ENCODE peak calls at places on chromosomes 6 and 20, in eight cellular contexts. One of them, this sample, is unnamed.

GRCh38 chr6:105560611-105561066 is 157.8 kb upstream of the PREP start:
- DNase-seq in tibial artery: no peak
- DNase-seq in occipital lobe: no peak
- DNase-seq in NCI-H510A: no peak
- DNase-seq in activated CD8-positive, alpha-beta T cell treated with anti-CD3 and anti-CD28 coated beads, Interleukin-2, amount 10 ng/mL, durations not matched to agents 7 days and 5 days: no peak
- DNase-seq in ascending aorta: no peak
- DNase-seq in heart right ventricle: no peak
- DNase-seq in OCI-M1: no peak
- DNase-seq in this sample: no peak

GRCh38 chr20:41479113-41479512 is 112.5 kb upstream of the EMILIN3 start:
- DNase-seq in tibial artery: no peak
- DNase-seq in occipital lobe: no peak
- DNase-seq in NCI-H510A: no peak
- DNase-seq in activated CD8-positive, alpha-beta T cell treated with anti-CD3 and anti-CD28 coated beads, Interleukin-2, amount 10 ng/mL, durations not matched to agents 7 days and 5 days: no peak
- DNase-seq in ascending aorta: no peak
- DNase-seq in heart right ventricle: no peak
- DNase-seq in OCI-M1: no peak
- DNase-seq in this sample: no peak

GRCh38 chr6:14601490-14601889 is 483.9 kb downstream of the CD83 start:
- DNase-seq in tibial artery: no peak
- DNase-seq in occipital lobe: no peak
- DNase-seq in NCI-H510A: peak; percentile 88
- DNase-seq in activated CD8-positive, alpha-beta T cell treated with anti-CD3 and anti-CD28 coated beads, Interleukin-2, amount 10 ng/mL, durations not matched to agents 7 days and 5 days: no peak
- DNase-seq in ascending aorta: no peak
- DNase-seq in heart right ventricle: no peak
- DNase-seq in OCI-M1: no peak
- DNase-seq in this sample: no peak

GRCh38 chr6:129901910-129902309 is 40.8 kb upstream of the TMEM244 start:
- DNase-seq in tibial artery: no peak
- DNase-seq in occipital lobe: no peak
- DNase-seq in NCI-H510A: no peak
- DNase-seq in activated CD8-positive, alpha-beta T cell treated with anti-CD3 and anti-CD28 coated beads, Interleukin-2, amount 10 ng/mL, durations not matched to agents 7 days and 5 days: no peak
- DNase-seq in ascending aorta: no peak
- DNase-seq in heart right ventricle: no peak
- DNase-seq in OCI-M1: peak; percentile 10
- DNase-seq in this sample: no peak

GRCh38 chr6:146041282-146041681 is 12.4 kb downstream of the GRM1 start:
- DNase-seq in tibial artery: no peak
- DNase-seq in occipital lobe: no peak
- DNase-seq in NCI-H510A: no peak
- DNase-seq in activated CD8-positive, alpha-beta T cell treated with anti-CD3 and anti-CD28 coated beads, Interleukin-2, amount 10 ng/mL, durations not matched to agents 7 days and 5 days: no peak
- DNase-seq in ascending aorta: no peak
- DNase-seq in heart right ventricle: no peak
- DNase-seq in OCI-M1: peak; percentile 58
- DNase-seq in this sample: no peak

GRCh38 chr20:41078329-41078728 is 49.7 kb downstream of the TOP1 start:
- DNase-seq in tibial artery: no peak
- DNase-seq in occipital lobe: no peak
- DNase-seq in NCI-H510A: no peak
- DNase-seq in activated CD8-positive, alpha-beta T cell treated with anti-CD3 and anti-CD28 coated beads, Interleukin-2, amount 10 ng/mL, durations not matched to agents 7 days and 5 days: peak; percentile 26
- DNase-seq in ascending aorta: no peak
- DNase-seq in heart right ventricle: peak; percentile 32
- DNase-seq in OCI-M1: peak; percentile 82
- DNase-seq in this sample: no peak

GRCh38 chr6:36850001-36850400 is 10.8 kb upstream of the CPNE5 start:
- DNase-seq in tibial artery: no peak
- DNase-seq in occipital lobe: no peak
- DNase-seq in NCI-H510A: no peak
- DNase-seq in activated CD8-positive, alpha-beta T cell treated with anti-CD3 and anti-CD28 coated beads, Interleukin-2, amount 10 ng/mL, durations not matched to agents 7 days and 5 days: no peak
- DNase-seq in ascending aorta: no peak
- DNase-seq in heart right ventricle: no peak
- DNase-seq in OCI-M1: peak; percentile 18
- DNase-seq in this sample: no peak

GRCh38 chr20:41344938-41345728 is 4.5 kb downstream of the LPIN3 start:
- DNase-seq in tibial artery: no peak
- DNase-seq in occipital lobe: no peak
- DNase-seq in NCI-H510A: no peak
- DNase-seq in activated CD8-positive, alpha-beta T cell treated with anti-CD3 and anti-CD28 coated beads, Interleukin-2, amount 10 ng/mL, durations not matched to agents 7 days and 5 days: no peak
- DNase-seq in ascending aorta: no peak
- DNase-seq in heart right ventricle: no peak
- DNase-seq in OCI-M1: no peak
- DNase-seq in this sample: no peak

GRCh38 chr20:38426006-38426405 is 9.1 kb downstream of the SNHG17 start:
- DNase-seq in tibial artery: no peak
- DNase-seq in occipital lobe: peak; percentile 43
- DNase-seq in NCI-H510A: no peak
- DNase-seq in activated CD8-positive, alpha-beta T cell treated with anti-CD3 and anti-CD28 coated beads, Interleukin-2, amount 10 ng/mL, durations not matched to agents 7 days and 5 days: no peak
- DNase-seq in ascending aorta: no peak
- DNase-seq in heart right ventricle: no peak
- DNase-seq in OCI-M1: no peak
- DNase-seq in this sample: no peak

GRCh38 chr6:156395276-156395675 is 381.9 kb upstream of the ARID1B start:
- DNase-seq in tibial artery: no peak
- DNase-seq in occipital lobe: no peak
- DNase-seq in NCI-H510A: no peak
- DNase-seq in activated CD8-positive, alpha-beta T cell treated with anti-CD3 and anti-CD28 coated beads, Interleukin-2, amount 10 ng/mL, durations not matched to agents 7 days and 5 days: no peak
- DNase-seq in ascending aorta: no peak
- DNase-seq in heart right ventricle: no peak
- DNase-seq in OCI-M1: no peak
- DNase-seq in this sample: no peak

GRCh38 chr20:3765171-3765887 is 2.2 kb downstream of the ADISSP start:
- DNase-seq in tibial artery: no peak
- DNase-seq in occipital lobe: no peak
- DNase-seq in NCI-H510A: no peak
- DNase-seq in activated CD8-positive, alpha-beta T cell treated with anti-CD3 and anti-CD28 coated beads, Interleukin-2, amount 10 ng/mL, durations not matched to agents 7 days and 5 days: no peak
- DNase-seq in ascending aorta: no peak
- DNase-seq in heart right ventricle: peak; percentile 81
- DNase-seq in OCI-M1: no peak
- DNase-seq in this sample: no peak

GRCh38 chr20:9025643-9026042 is 43.2 kb upstream of the PLCB4 start:
- DNase-seq in tibial artery: no peak
- DNase-seq in occipital lobe: no peak
- DNase-seq in NCI-H510A: no peak
- DNase-seq in activated CD8-positive, alpha-beta T cell treated with anti-CD3 and anti-CD28 coated beads, Interleukin-2, amount 10 ng/mL, durations not matched to agents 7 days and 5 days: no peak
- DNase-seq in ascending aorta: no peak
- DNase-seq in heart right ventricle: no peak
- DNase-seq in OCI-M1: peak; percentile 6
- DNase-seq in this sample: no peak

GRCh38 chr20:50368813-50369224 is 141.4 kb upstream of the PTPN1 start:
- DNase-seq in tibial artery: no peak
- DNase-seq in occipital lobe: no peak
- DNase-seq in NCI-H510A: peak; percentile 30
- DNase-seq in activated CD8-positive, alpha-beta T cell treated with anti-CD3 and anti-CD28 coated beads, Interleukin-2, amount 10 ng/mL, durations not matched to agents 7 days and 5 days: no peak
- DNase-seq in ascending aorta: no peak
- DNase-seq in heart right ventricle: no peak
- DNase-seq in OCI-M1: peak; percentile 21
- DNase-seq in this sample: no peak

GRCh38 chr6:23016701-23017100 is 447.3 kb downstream of the HDGFL1 start:
- DNase-seq in tibial artery: no peak
- DNase-seq in occipital lobe: no peak
- DNase-seq in NCI-H510A: no peak
- DNase-seq in activated CD8-positive, alpha-beta T cell treated with anti-CD3 and anti-CD28 coated beads, Interleukin-2, amount 10 ng/mL, durations not matched to agents 7 days and 5 days: no peak
- DNase-seq in ascending aorta: no peak
- DNase-seq in heart right ventricle: no peak
- DNase-seq in OCI-M1: peak; percentile 60
- DNase-seq in this sample: no peak

GRCh38 chr6:129210684-129211083 is 327.7 kb downstream of the LAMA2 start:
- DNase-seq in tibial artery: no peak
- DNase-seq in occipital lobe: no peak
- DNase-seq in NCI-H510A: no peak
- DNase-seq in activated CD8-positive, alpha-beta T cell treated with anti-CD3 and anti-CD28 coated beads, Interleukin-2, amount 10 ng/mL, durations not matched to agents 7 days and 5 days: no peak
- DNase-seq in ascending aorta: no peak
- DNase-seq in heart right ventricle: no peak
- DNase-seq in OCI-M1: no peak
- DNase-seq in this sample: no peak

GRCh38 chr20:36141310-36141709 is 13.2 kb upstream of the EPB41L1 start:
- DNase-seq in tibial artery: no peak
- DNase-seq in occipital lobe: no peak
- DNase-seq in NCI-H510A: no peak
- DNase-seq in activated CD8-positive, alpha-beta T cell treated with anti-CD3 and anti-CD28 coated beads, Interleukin-2, amount 10 ng/mL, durations not matched to agents 7 days and 5 days: no peak
- DNase-seq in ascending aorta: no peak
- DNase-seq in heart right ventricle: no peak
- DNase-seq in OCI-M1: no peak
- DNase-seq in this sample: no peak

GRCh38 chr6:67210450-67210849 is 1424.6 kb upstream of the ADGRB3 start:
- DNase-seq in tibial artery: no peak
- DNase-seq in occipital lobe: no peak
- DNase-seq in NCI-H510A: no peak
- DNase-seq in activated CD8-positive, alpha-beta T cell treated with anti-CD3 and anti-CD28 coated beads, Interleukin-2, amount 10 ng/mL, durations not matched to agents 7 days and 5 days: no peak
- DNase-seq in ascending aorta: no peak
- DNase-seq in heart right ventricle: no peak
- DNase-seq in OCI-M1: peak; percentile 30
- DNase-seq in this sample: no peak

GRCh38 chr6:145086197-145086596 is 649.1 kb downstream of the EPM2A start:
- DNase-seq in tibial artery: peak; percentile 64
- DNase-seq in occipital lobe: no peak
- DNase-seq in NCI-H510A: no peak
- DNase-seq in activated CD8-positive, alpha-beta T cell treated with anti-CD3 and anti-CD28 coated beads, Interleukin-2, amount 10 ng/mL, durations not matched to agents 7 days and 5 days: no peak
- DNase-seq in ascending aorta: no peak
- DNase-seq in heart right ventricle: peak; percentile 13
- DNase-seq in OCI-M1: no peak
- DNase-seq in this sample: no peak

GRCh38 chr20:59697082-59697481 is 92.7 kb downstream of the PHACTR3 start:
- DNase-seq in tibial artery: no peak
- DNase-seq in occipital lobe: no peak
- DNase-seq in NCI-H510A: no peak
- DNase-seq in activated CD8-positive, alpha-beta T cell treated with anti-CD3 and anti-CD28 coated beads, Interleukin-2, amount 10 ng/mL, durations not matched to agents 7 days and 5 days: no peak
- DNase-seq in ascending aorta: no peak
- DNase-seq in heart right ventricle: no peak
- DNase-seq in OCI-M1: no peak
- DNase-seq in this sample: no peak

GRCh38 chr20:58710481-58711265 is 18.1 kb downstream of the NPEPL1 start:
- DNase-seq in tibial artery: peak; percentile 51
- DNase-seq in occipital lobe: no peak
- DNase-seq in NCI-H510A: no peak
- DNase-seq in activated CD8-positive, alpha-beta T cell treated with anti-CD3 and anti-CD28 coated beads, Interleukin-2, amount 10 ng/mL, durations not matched to agents 7 days and 5 days: peak; percentile 12
- DNase-seq in ascending aorta: no peak
- DNase-seq in heart right ventricle: no peak
- DNase-seq in OCI-M1: no peak
- DNase-seq in this sample: peak; percentile 6

GRCh38 chr20:52454660-52455059 is 263.1 kb upstream of the ZFP64 start:
- DNase-seq in tibial artery: no peak
- DNase-seq in occipital lobe: no peak
- DNase-seq in NCI-H510A: no peak
- DNase-seq in activated CD8-positive, alpha-beta T cell treated with anti-CD3 and anti-CD28 coated beads, Interleukin-2, amount 10 ng/mL, durations not matched to agents 7 days and 5 days: no peak
- DNase-seq in ascending aorta: no peak
- DNase-seq in heart right ventricle: no peak
- DNase-seq in OCI-M1: no peak
- DNase-seq in this sample: no peak

GRCh38 chr6:5305968-5306626 is 44.8 kb downstream of the FARS2 start:
- DNase-seq in tibial artery: no peak
- DNase-seq in occipital lobe: no peak
- DNase-seq in NCI-H510A: no peak
- DNase-seq in activated CD8-positive, alpha-beta T cell treated with anti-CD3 and anti-CD28 coated beads, Interleukin-2, amount 10 ng/mL, durations not matched to agents 7 days and 5 days: no peak
- DNase-seq in ascending aorta: no peak
- DNase-seq in heart right ventricle: no peak
- DNase-seq in OCI-M1: no peak
- DNase-seq in this sample: no peak

GRCh38 chr6:168272379-168273011 is 47.1 kb downstream of the DACT2 start:
- DNase-seq in tibial artery: peak; percentile 15
- DNase-seq in occipital lobe: no peak
- DNase-seq in NCI-H510A: peak; percentile 47
- DNase-seq in activated CD8-positive, alpha-beta T cell treated with anti-CD3 and anti-CD28 coated beads, Interleukin-2, amount 10 ng/mL, durations not matched to agents 7 days and 5 days: no peak
- DNase-seq in ascending aorta: no peak
- DNase-seq in heart right ventricle: no peak
- DNase-seq in OCI-M1: peak; percentile 39
- DNase-seq in this sample: no peak

GRCh38 chr20:50628326-50628725 is 63.0 kb downstream of the RIPOR3 start:
- DNase-seq in tibial artery: no peak
- DNase-seq in occipital lobe: no peak
- DNase-seq in NCI-H510A: peak; percentile 39
- DNase-seq in activated CD8-positive, alpha-beta T cell treated with anti-CD3 and anti-CD28 coated beads, Interleukin-2, amount 10 ng/mL, durations not matched to agents 7 days and 5 days: no peak
- DNase-seq in ascending aorta: no peak
- DNase-seq in heart right ventricle: no peak
- DNase-seq in OCI-M1: no peak
- DNase-seq in this sample: no peak

GRCh38 chr20:1489764-1490436 is 1.3 kb downstream of the SIRPB2 start:
- DNase-seq in tibial artery: no peak
- DNase-seq in occipital lobe: no peak
- DNase-seq in NCI-H510A: no peak
- DNase-seq in activated CD8-positive, alpha-beta T cell treated with anti-CD3 and anti-CD28 coated beads, Interleukin-2, amount 10 ng/mL, durations not matched to agents 7 days and 5 days: no peak
- DNase-seq in ascending aorta: no peak
- DNase-seq in heart right ventricle: no peak
- DNase-seq in OCI-M1: no peak
- DNase-seq in this sample: no peak

GRCh38 chr6:25490018-25490865 is 161.8 kb upstream of the SCGN start:
- DNase-seq in tibial artery: peak; percentile 85
- DNase-seq in occipital lobe: peak; percentile 50
- DNase-seq in NCI-H510A: peak; percentile 79
- DNase-seq in activated CD8-positive, alpha-beta T cell treated with anti-CD3 and anti-CD28 coated beads, Interleukin-2, amount 10 ng/mL, durations not matched to agents 7 days and 5 days: peak; percentile 80
- DNase-seq in ascending aorta: peak; percentile 10
- DNase-seq in heart right ventricle: peak; percentile 74
- DNase-seq in OCI-M1: peak; percentile 94
- DNase-seq in this sample: peak; percentile 43

GRCh38 chr20:63858393-63859165 is 2.7 kb upstream of the ABHD16B start:
- DNase-seq in tibial artery: no peak
- DNase-seq in occipital lobe: no peak
- DNase-seq in NCI-H510A: no peak
- DNase-seq in activated CD8-positive, alpha-beta T cell treated with anti-CD3 and anti-CD28 coated beads, Interleukin-2, amount 10 ng/mL, durations not matched to agents 7 days and 5 days: no peak
- DNase-seq in ascending aorta: no peak
- DNase-seq in heart right ventricle: peak; percentile 85
- DNase-seq in OCI-M1: peak; percentile 58
- DNase-seq in this sample: no peak

GRCh38 chr6:11416936-11417576 is 120.5 kb upstream of the TMEM170B start:
- DNase-seq in tibial artery: no peak
- DNase-seq in occipital lobe: no peak
- DNase-seq in NCI-H510A: no peak
- DNase-seq in activated CD8-positive, alpha-beta T cell treated with anti-CD3 and anti-CD28 coated beads, Interleukin-2, amount 10 ng/mL, durations not matched to agents 7 days and 5 days: no peak
- DNase-seq in ascending aorta: no peak
- DNase-seq in heart right ventricle: no peak
- DNase-seq in OCI-M1: no peak
- DNase-seq in this sample: no peak

GRCh38 chr6:89987830-89988229 is 93.6 kb downstream of the GJA10 start:
- DNase-seq in tibial artery: no peak
- DNase-seq in occipital lobe: no peak
- DNase-seq in NCI-H510A: no peak
- DNase-seq in activated CD8-positive, alpha-beta T cell treated with anti-CD3 and anti-CD28 coated beads, Interleukin-2, amount 10 ng/mL, durations not matched to agents 7 days and 5 days: no peak
- DNase-seq in ascending aorta: no peak
- DNase-seq in heart right ventricle: no peak
- DNase-seq in OCI-M1: no peak
- DNase-seq in this sample: no peak

GRCh38 chr20:50636601-50637539 is 54.5 kb downstream of the RIPOR3 start:
- DNase-seq in tibial artery: no peak
- DNase-seq in occipital lobe: no peak
- DNase-seq in NCI-H510A: no peak
- DNase-seq in activated CD8-positive, alpha-beta T cell treated with anti-CD3 and anti-CD28 coated beads, Interleukin-2, amount 10 ng/mL, durations not matched to agents 7 days and 5 days: no peak
- DNase-seq in ascending aorta: no peak
- DNase-seq in heart right ventricle: no peak
- DNase-seq in OCI-M1: no peak
- DNase-seq in this sample: no peak

GRCh38 chr20:25012616-25013189 is 20.2 kb upstream of the APMAP start:
- DNase-seq in tibial artery: peak; percentile 48
- DNase-seq in occipital lobe: no peak
- DNase-seq in NCI-H510A: no peak
- DNase-seq in activated CD8-positive, alpha-beta T cell treated with anti-CD3 and anti-CD28 coated beads, Interleukin-2, amount 10 ng/mL, durations not matched to agents 7 days and 5 days: no peak
- DNase-seq in ascending aorta: no peak
- DNase-seq in heart right ventricle: no peak
- DNase-seq in OCI-M1: no peak
- DNase-seq in this sample: no peak